ENCODE peak calls at places on chromosome 1, in five cellular contexts. One of them, this sample, is unnamed. For H3K4me1 and H3K27me3, the result is how much of the 10 kb centered on the place peaks cover.

GRCh38 chr1:155166373-155167165 is 6.5 kb downstream of the KRTCAP2 start:
- DNase-seq in BE2C: peak
- DNase-seq in H9: peak
- DNase-seq in vagina: peak
- DNase-seq in IMR-90: no peak
- DNase-seq in this sample: peak

GRCh38 chr1:157107702-157108101 is 8.1 kb upstream of the ETV3L start:
- DNase-seq in BE2C: no peak
- DNase-seq in H9: peak
- DNase-seq in vagina: no peak
- DNase-seq in IMR-90: no peak
- DNase-seq in this sample: no peak

GRCh38 chr1:67879485-67879884 is 46.2 kb upstream of the GNG12 start:
- DNase-seq in BE2C: no peak
- DNase-seq in H9: no peak
- DNase-seq in vagina: no peak
- DNase-seq in IMR-90: no peak
- DNase-seq in this sample: no peak

GRCh38 chr1:156347337-156347736 is 9.0 kb downstream of the TSACC start:
- DNase-seq in BE2C: no peak
- DNase-seq in H9: no peak
- DNase-seq in vagina: no peak
- DNase-seq in IMR-90: peak
- DNase-seq in this sample: no peak

GRCh38 chr1:156091610-156092009 is 9.3 kb upstream of the MEX3A start:
- DNase-seq in BE2C: no peak
- DNase-seq in H9: no peak
- DNase-seq in vagina: no peak
- DNase-seq in IMR-90: no peak
- DNase-seq in this sample: no peak

GRCh38 chr1:33826711-33827110 is 37.2 kb upstream of the HMGB4 start:
- DNase-seq in BE2C: no peak
- DNase-seq in H9: no peak
- DNase-seq in vagina: peak
- DNase-seq in IMR-90: no peak
- DNase-seq in this sample: peak

GRCh38 chr1:101236546-101237228 is at the start of gene S1PR1:
- DNase-seq in BE2C: peak
- DNase-seq in H9: peak
- DNase-seq in vagina: no peak
- DNase-seq in IMR-90: peak
- DNase-seq in this sample: peak

GRCh38 chr1:183989078-183989577 is 48.4 kb downstream of the COLGALT2 start:
- DNase-seq in BE2C: no peak
- DNase-seq in H9: no peak
- DNase-seq in vagina: no peak
- DNase-seq in IMR-90: peak
- DNase-seq in this sample: no peak

GRCh38 chr1:22503721-22504410 is 52.2 kb downstream of the ZBTB40 start:
- DNase-seq in BE2C: no peak
- DNase-seq in H9: no peak
- DNase-seq in vagina: no peak
- DNase-seq in IMR-90: peak
- DNase-seq in this sample: no peak

GRCh38 chr1:20956272-20956671 is 169.2 kb upstream of the HP1BP3 start:
- DNase-seq in BE2C: no peak
- DNase-seq in H9: no peak
- DNase-seq in vagina: no peak
- DNase-seq in IMR-90: no peak
- DNase-seq in this sample: no peak

GRCh38 chr1:191453487-191453886 is 704.8 kb upstream of the RGS18 start:
- DNase-seq in BE2C: no peak
- DNase-seq in H9: no peak
- DNase-seq in vagina: no peak
- DNase-seq in IMR-90: no peak
- DNase-seq in this sample: no peak

GRCh38 chr1:206556748-206557635 is 49.7 kb downstream of the RASSF5 start:
- DNase-seq in BE2C: peak
- DNase-seq in H9: peak
- DNase-seq in vagina: no peak
- DNase-seq in IMR-90: peak
- DNase-seq in this sample: peak

GRCh38 chr1:119453021-119453420 is 38.1 kb downstream of the HSD3B2 start:
- DNase-seq in BE2C: no peak
- DNase-seq in H9: no peak
- DNase-seq in vagina: no peak
- DNase-seq in IMR-90: peak
- DNase-seq in this sample: peak

GRCh38 chr1:39238476-39238875 is 34.0 kb downstream of the MACF1 start:
- DNase-seq in BE2C: no peak
- DNase-seq in H9: no peak
- DNase-seq in vagina: no peak
- DNase-seq in IMR-90: peak
- DNase-seq in this sample: no peak

GRCh38 chr1:55400560-55400959 is 185.4 kb upstream of the USP24 start:
- DNase-seq in BE2C: no peak
- DNase-seq in H9: no peak
- DNase-seq in vagina: no peak
- DNase-seq in IMR-90: no peak
- DNase-seq in this sample: no peak

DNA sequence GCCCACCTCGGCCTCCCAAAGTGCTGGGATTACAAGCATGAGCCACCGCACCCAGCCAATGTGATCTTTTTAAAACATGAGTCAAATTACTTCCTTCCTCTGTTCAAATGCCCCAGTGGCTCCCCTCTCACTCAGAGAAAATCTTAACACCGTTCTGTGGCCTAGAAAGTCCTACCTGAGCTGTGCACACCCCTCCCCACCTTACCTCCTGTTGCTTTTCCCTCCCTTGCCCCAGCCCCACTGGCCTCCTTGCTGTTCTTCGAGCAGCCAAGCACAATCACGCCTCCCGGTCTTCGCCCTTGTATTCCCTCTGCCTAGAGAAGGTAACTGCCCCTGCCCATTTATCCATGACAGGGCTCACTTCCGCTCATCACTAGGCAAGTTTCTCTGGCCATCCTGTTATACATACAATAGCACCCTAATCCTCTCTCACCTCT is 62.6 kb upstream of the RPL11 start:
- DNase-seq in BE2C: no peak
- DNase-seq in H9: no peak
- DNase-seq in vagina: no peak
- DNase-seq in IMR-90: no peak
- DNase-seq in this sample: peak
- H3K4me1 ChIP-seq in BE2C: under half
- H3K4me1 ChIP-seq in H9: under half
- H3K4me1 ChIP-seq in vagina: under half
- H3K4me1 ChIP-seq in IMR-90: under half
- H3K4me1 ChIP-seq in this sample: under half

GRCh38 chr1:202659541-202659940 is 50.7 kb downstream of the SYT2 start:
- DNase-seq in BE2C: no peak
- DNase-seq in H9: no peak
- DNase-seq in vagina: no peak
- DNase-seq in IMR-90: no peak
- DNase-seq in this sample: no peak
- H3K27me3 ChIP-seq in BE2C: under half
- H3K27me3 ChIP-seq in H9: under half
- H3K27me3 ChIP-seq in vagina: under half
- H3K27me3 ChIP-seq in IMR-90: half or more
- H3K27me3 ChIP-seq in this sample: under half

GRCh38 chr1:31939484-31940329 is 1.5 kb upstream of the PTP4A2 start:
- DNase-seq in BE2C: peak
- DNase-seq in H9: peak
- DNase-seq in vagina: no peak
- DNase-seq in IMR-90: peak
- DNase-seq in this sample: peak
- H3K4me1 ChIP-seq in BE2C: under half
- H3K4me1 ChIP-seq in H9: under half
- H3K4me1 ChIP-seq in vagina: half or more
- H3K4me1 ChIP-seq in IMR-90: under half
- H3K4me1 ChIP-seq in this sample: under half

GRCh38 chr1:228540161-228540917 is 53.2 kb downstream of the RNF187 start:
- DNase-seq in BE2C: no peak
- DNase-seq in H9: no peak
- DNase-seq in vagina: no peak
- DNase-seq in IMR-90: no peak
- DNase-seq in this sample: no peak
- H3K27me3 ChIP-seq in BE2C: under half
- H3K27me3 ChIP-seq in H9: half or more
- H3K27me3 ChIP-seq in vagina: under half
- H3K27me3 ChIP-seq in IMR-90: under half
- H3K27me3 ChIP-seq in this sample: under half

GRCh38 chr1:26788836-26789611 is 1.3 kb downstream of the PIGV start:
- DNase-seq in BE2C: peak
- DNase-seq in H9: peak
- DNase-seq in vagina: no peak
- DNase-seq in IMR-90: peak
- DNase-seq in this sample: peak

GRCh38 chr1:26788515-26788785 is 700 bp downstream of the PIGV start:
- DNase-seq in BE2C: no peak
- DNase-seq in H9: no peak
- DNase-seq in vagina: no peak
- DNase-seq in IMR-90: no peak
- DNase-seq in this sample: no peak

GRCh38 chr1:26789953-26790352 is 2.2 kb downstream of the PIGV start:
- DNase-seq in BE2C: no peak
- DNase-seq in H9: no peak
- DNase-seq in vagina: no peak
- DNase-seq in IMR-90: no peak
- DNase-seq in this sample: no peak

GRCh38 chr1:26790551-26790953 is 2.8 kb downstream of the PIGV start:
- DNase-seq in BE2C: no peak
- DNase-seq in H9: no peak
- DNase-seq in vagina: no peak
- DNase-seq in IMR-90: no peak
- DNase-seq in this sample: no peak

GRCh38 chr1:26789612-26789865 is 1.8 kb downstream of the PIGV start:
- DNase-seq in BE2C: no peak
- DNase-seq in H9: no peak
- DNase-seq in vagina: no peak
- DNase-seq in IMR-90: no peak
- DNase-seq in this sample: no peak
- H3K4me1 ChIP-seq in BE2C: under half
- H3K4me1 ChIP-seq in H9: under half
- H3K4me1 ChIP-seq in vagina: under half
- H3K4me1 ChIP-seq in IMR-90: under half
- H3K4me1 ChIP-seq in this sample: under half

DNA sequence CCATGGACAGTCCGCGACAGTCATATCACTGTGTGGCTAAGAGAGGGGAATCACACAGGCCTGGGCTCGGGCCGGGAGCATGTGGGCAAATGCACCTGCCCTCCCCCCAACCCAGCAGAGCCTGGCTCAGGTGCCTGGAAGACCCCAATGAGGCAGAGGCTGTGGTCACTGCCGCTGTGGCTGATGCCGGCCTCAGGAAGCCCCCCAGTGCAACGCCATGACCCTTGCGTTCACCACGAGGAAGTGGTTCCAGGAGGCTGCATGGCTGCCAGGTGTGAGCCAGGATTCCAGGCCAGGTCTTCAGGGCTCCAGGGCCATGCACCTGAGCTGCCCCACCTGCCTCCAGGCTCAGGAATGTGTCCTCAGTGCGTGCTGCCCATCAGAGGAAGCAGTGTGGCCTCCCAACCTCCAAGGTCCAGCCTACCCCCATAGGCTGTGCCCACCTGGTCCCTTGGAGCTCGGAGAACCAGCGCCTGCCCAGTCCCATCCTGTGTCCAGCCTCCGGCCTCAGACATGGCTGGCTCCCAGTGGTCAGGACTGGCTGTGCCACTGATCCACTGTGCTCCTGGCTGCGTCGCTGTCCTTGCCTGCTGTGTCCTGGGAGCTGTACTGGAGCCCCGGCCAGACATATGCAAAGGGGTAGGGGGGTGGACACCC is 8.0 kb downstream of the ARHGEF16 start:
- DNase-seq in BE2C: peak
- DNase-seq in H9: no peak
- DNase-seq in vagina: no peak
- DNase-seq in IMR-90: no peak
- DNase-seq in this sample: no peak
- H3K27me3 ChIP-seq in BE2C: under half
- H3K27me3 ChIP-seq in H9: under half
- H3K27me3 ChIP-seq in vagina: under half
- H3K27me3 ChIP-seq in IMR-90: under half
- H3K27me3 ChIP-seq in this sample: under half

DNA sequence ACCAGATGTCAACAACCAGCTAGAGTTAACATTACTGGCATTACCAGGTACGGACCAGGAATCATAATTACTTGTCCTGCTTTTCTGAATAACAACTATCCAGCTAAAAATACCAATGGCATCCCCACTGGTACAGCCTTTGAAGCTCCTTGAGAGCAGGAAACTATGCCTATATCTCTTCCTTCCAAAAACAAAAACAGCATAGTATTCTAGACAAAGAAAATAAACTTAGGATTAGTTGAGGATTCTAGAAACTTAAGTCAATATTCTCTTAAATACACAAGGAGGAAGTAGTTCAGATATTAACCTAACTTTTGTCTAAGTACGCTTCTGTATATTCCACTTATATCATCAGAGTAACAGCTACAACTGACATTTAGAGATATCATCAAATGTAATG is 3.0 kb downstream of the FUBP1 start:
- DNase-seq in BE2C: no peak
- DNase-seq in H9: no peak
- DNase-seq in vagina: no peak
- DNase-seq in IMR-90: no peak
- DNase-seq in this sample: no peak
- H3K4me1 ChIP-seq in BE2C: under half
- H3K4me1 ChIP-seq in H9: under half
- H3K4me1 ChIP-seq in vagina: half or more
- H3K4me1 ChIP-seq in IMR-90: under half
- H3K4me1 ChIP-seq in this sample: under half

GRCh38 chr1:205343431-205344009 is 13.2 kb downstream of the KLHDC8A start:
- DNase-seq in BE2C: peak
- DNase-seq in H9: peak
- DNase-seq in vagina: no peak
- DNase-seq in IMR-90: no peak
- DNase-seq in this sample: peak
- H3K27me3 ChIP-seq in BE2C: under half
- H3K27me3 ChIP-seq in H9: under half
- H3K27me3 ChIP-seq in vagina: under half
- H3K27me3 ChIP-seq in IMR-90: half or more
- H3K27me3 ChIP-seq in this sample: under half

DNA sequence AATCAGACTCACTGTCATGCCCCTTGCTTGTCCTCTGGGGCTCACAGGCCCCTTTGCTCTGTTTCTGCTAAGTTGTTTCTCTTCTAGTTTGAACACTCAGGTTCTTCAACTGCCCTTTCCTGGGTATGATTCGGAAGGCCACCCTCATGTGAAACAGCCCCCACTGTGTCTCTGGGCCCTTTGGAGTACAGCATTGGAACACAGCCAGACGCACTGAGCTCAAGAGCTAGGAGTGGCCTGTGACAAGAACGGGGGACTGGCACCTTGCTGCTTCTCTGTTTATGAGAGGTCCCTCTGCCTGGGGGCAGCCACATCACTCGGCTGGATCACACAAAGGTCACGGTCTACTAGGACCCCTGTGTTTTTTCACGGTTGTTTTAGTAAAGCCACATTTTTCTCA is 114.4 kb upstream of the ZC3H12A start:
- DNase-seq in BE2C: no peak
- DNase-seq in H9: no peak
- DNase-seq in vagina: no peak
- DNase-seq in IMR-90: no peak
- DNase-seq in this sample: no peak
- H3K4me1 ChIP-seq in BE2C: under half
- H3K4me1 ChIP-seq in H9: under half
- H3K4me1 ChIP-seq in vagina: under half
- H3K4me1 ChIP-seq in IMR-90: under half
- H3K4me1 ChIP-seq in this sample: under half

GRCh38 chr1:223473576-223474344 is 80.5 kb downstream of the CCDC185 start:
- DNase-seq in BE2C: no peak
- DNase-seq in H9: no peak
- DNase-seq in vagina: no peak
- DNase-seq in IMR-90: no peak
- DNase-seq in this sample: peak
- H3K27me3 ChIP-seq in BE2C: under half
- H3K27me3 ChIP-seq in H9: under half
- H3K27me3 ChIP-seq in vagina: under half
- H3K27me3 ChIP-seq in IMR-90: under half
- H3K27me3 ChIP-seq in this sample: under half

This sample was measured in endodermal cell.